ENCODE peak calls at places on chromosomes 11 and 22, in eight cellular contexts. B is lower lobe of right lung, V is hepatocyte, F is thoracic aorta, T is cardiac muscle cell, X is transverse colon, J is H1, H is PC-9. K is an unnamed sample.

GRCh38 chr11:57087966-57088365 is 93.8 kb upstream of the LRRC55 start:
- DNase-seq in B (no peak), H (no peak), T (no peak), F (no peak), X (no peak), J (no peak), V (no peak), K (no peak)

GRCh38 chr11:115134886-115135285 is 369.3 kb downstream of the CADM1 start:
- DNase-seq in H (no peak), J (no peak), F (no peak), X (no peak), B (no peak), T (no peak), V (no peak), K (no peak)

GRCh38 chr11:109554951-109555350 is 133.0 kb downstream of the C11orf87 start:
- DNase-seq in T (no peak), H (no peak), F (no peak), B (no peak), J (no peak), X (no peak), V (no peak), K (no peak)

GRCh38 chr22:43289976-43290663 is 53.1 kb downstream of the SCUBE1 start:
- DNase-seq in X (no peak), V (no peak), H (no peak), T (no peak), F (no peak), B (peak), J (no peak), K (no peak)

GRCh38 chr11:123853038-123853437 is 32.4 kb downstream of the TMEM225 start:
- DNase-seq in B (no peak), T (no peak), V (no peak), J (no peak), X (no peak), H (no peak), F (no peak), K (no peak)

GRCh38 chr11:110438017-110438416 is 8.3 kb downstream of the FDX1 start:
- DNase-seq in H (no peak), V (no peak), X (no peak), J (no peak), T (no peak), F (no peak), B (no peak), K (no peak)

GRCh38 chr22:37930270-37930951 is 23.0 kb downstream of the C22orf23 start:
- DNase-seq in F (no peak), B (no peak), J (no peak), X (no peak), H (no peak), T (no peak), V (no peak), K (no peak)

GRCh38 chr11:10623797-10624761 is 55.6 kb upstream of the LYVE1 start:
- DNase-seq in X (peak), H (no peak), T (peak), V (no peak), F (no peak), J (peak), B (peak), K (peak)

GRCh38 chr11:114319716-114320328 is 23.6 kb downstream of the NNMT start:
- DNase-seq in H (no peak), F (no peak), B (no peak), J (no peak), X (no peak), T (no peak), V (no peak), K (no peak)

GRCh38 chr22:34943830-34944229 is 122.1 kb upstream of the ISX start:
- DNase-seq in F (no peak), V (no peak), B (no peak), X (no peak), T (no peak), J (no peak), H (no peak), K (no peak)

GRCh38 chr22:24325105-24325757 is 54.6 kb downstream of the SPECC1L start:
- DNase-seq in X (no peak), H (peak), B (no peak), J (no peak), F (no peak), T (peak), V (peak), K (no peak)

GRCh38 chr11:119258983-119259382 is 52.8 kb downstream of the CBL start:
- DNase-seq in T (no peak), V (no peak), X (no peak), H (no peak), J (no peak), B (no peak), F (no peak), K (no peak)

GRCh38 chr11:77019976-77020591 is 14.1 kb upstream of the B3GNT6 start:
- DNase-seq in H (peak), F (no peak), V (peak), X (no peak), T (no peak), J (no peak), B (no peak), K (no peak)

GRCh38 chr11:130052556-130052955 is 17.1 kb upstream of the APLP2 start:
- DNase-seq in F (no peak), V (no peak), J (no peak), B (no peak), H (no peak), T (no peak), X (no peak), K (no peak)

GRCh38 chr11:64007629-64008282 is 21.5 kb downstream of the OTUB1 start:
- DNase-seq in T (peak), B (peak), H (no peak), V (peak), J (no peak), F (no peak), X (peak), K (no peak)

GRCh38 chr11:29957406-29957805 is 59.4 kb downstream of the KCNA4 start:
- DNase-seq in B (no peak), T (no peak), F (no peak), J (no peak), H (no peak), X (no peak), V (no peak), K (no peak)

GRCh38 chr22:43829904-43830851 is 18.1 kb upstream of the EFCAB6 start:
- DNase-seq in J (no peak), V (peak), T (no peak), H (no peak), F (no peak), X (no peak), B (peak), K (peak)

GRCh38 chr11:33957304-33957917 is 65.5 kb upstream of the LMO2 start:
- DNase-seq in B (no peak), J (no peak), H (no peak), V (no peak), X (no peak), T (no peak), F (no peak), K (no peak)

GRCh38 chr11:6481012-6481923 is at the start of the genes ARFIP2 and TIMM10B:
- DNase-seq in X (peak), V (peak), H (peak), F (peak), J (peak), B (peak), T (peak), K (peak)

GRCh38 chr22:36771376-36772063 is 4.4 kb downstream of the IFT27 start:
- DNase-seq in F (no peak), J (no peak), T (no peak), B (no peak), V (no peak), X (no peak), H (no peak), K (peak)

GRCh38 chr11:117771841-117772240 is 25.2 kb downstream of the DSCAML1 start:
- DNase-seq in H (no peak), V (no peak), T (no peak), B (no peak), X (no peak), F (no peak), J (no peak), K (no peak)

GRCh38 chr11:128448487-128448886 is 138.9 kb downstream of the ETS1 start:
- DNase-seq in V (peak), J (peak), T (no peak), B (no peak), H (peak), F (no peak), X (peak), K (no peak)

GRCh38 chr11:119907122-119907933 is 178.3 kb upstream of the NECTIN1 start:
- DNase-seq in H (peak), V (peak), X (peak), B (peak), F (no peak), T (no peak), J (no peak), K (no peak)

GRCh38 chr11:116379185-116379828 is 393.5 kb downstream of the BUD13 start:
- DNase-seq in J (no peak), T (peak), H (no peak), X (peak), V (peak), B (no peak), F (no peak), K (no peak)

GRCh38 chr11:23956586-23956985 is 540.3 kb upstream of the LUZP2 start:
- DNase-seq in J (no peak), T (no peak), H (no peak), B (no peak), F (no peak), V (no peak), X (no peak), K (no peak)

GRCh38 chr11:65432133-65432650 is 9.6 kb downstream of the NEAT1 start:
- DNase-seq in J (no peak), H (no peak), V (no peak), F (no peak), T (no peak), B (no peak), X (no peak), K (no peak)

GRCh38 chr11:16346975-16347374 is 9.4 kb downstream of the SOX6 start:
- DNase-seq in B (no peak), J (no peak), H (no peak), F (no peak), X (no peak), V (peak), T (no peak), K (no peak)

GRCh38 chr11:14499178-14499559 is 442 bp downstream of the COPB1 start:
- DNase-seq in H (no peak), T (peak), B (peak), J (no peak), F (no peak), X (peak), V (peak), K (no peak)

GRCh38 chr22:21948824-21949568 is 3.7 kb downstream of the PPM1F start:
- DNase-seq in F (no peak), V (no peak), J (no peak), T (no peak), X (no peak), H (no peak), B (no peak), K (no peak)
- H3K4me3 ChIP-seq in F (no peak), V (no peak), J (no peak), T (no peak), X (no peak), H (no peak), B (no peak), K (no peak)

DNA sequence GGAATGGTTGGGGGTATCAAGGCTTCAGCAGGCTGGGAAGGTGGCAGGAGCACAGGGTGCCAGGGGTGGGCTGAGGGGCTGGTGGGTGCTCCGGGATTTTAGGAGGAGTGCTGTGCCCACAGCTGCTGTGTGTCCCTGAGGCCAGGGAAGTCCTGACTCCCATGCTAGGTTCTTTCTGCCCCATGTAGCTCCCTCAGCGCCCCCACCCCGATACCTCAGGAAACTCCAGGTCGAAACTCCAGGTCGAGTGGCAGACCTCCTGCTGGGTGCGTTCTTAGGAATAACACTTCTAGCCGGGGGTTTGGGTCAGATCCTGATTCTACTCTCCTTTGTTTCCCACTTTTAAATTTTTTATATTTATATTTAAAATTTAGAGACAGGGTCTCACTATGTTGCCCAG is 8.3 kb downstream of the AP2A2 start:
- DNase-seq in T (no peak), F (no peak), V (no peak), H (no peak), J (no peak), X (no peak), B (no peak), K (no peak)
- H3K27ac ChIP-seq in T (no peak), F (peak), V (peak), H (no peak), J (no peak), X (peak), B (peak), K (peak)

GRCh38 chr11:1208361-1209261 is 14.3 kb upstream of the MUC5B start:
- DNase-seq in J (no peak), F (no peak), B (peak), T (no peak), V (no peak), H (no peak), X (peak), K (no peak)

GRCh38 chr11:1209371-1210057 is 13.4 kb upstream of the MUC5B start:
- DNase-seq in V (no peak), T (no peak), X (no peak), J (no peak), H (no peak), B (no peak), F (no peak), K (no peak)

GRCh38 chr11:1206391-1207271 is 16.2 kb upstream of the MUC5B start:
- DNase-seq in V (no peak), X (no peak), B (peak), J (no peak), T (no peak), H (no peak), F (no peak), K (no peak)

GRCh38 chr11:1205987-1206331 is 16.9 kb upstream of the MUC5B start:
- DNase-seq in F (no peak), V (no peak), T (no peak), H (no peak), J (no peak), X (no peak), B (no peak), K (no peak)

GRCh38 chr11:1207451-1208360 is 15.2 kb upstream of the MUC5B start:
- DNase-seq in T (no peak), J (no peak), B (peak), F (no peak), X (no peak), V (no peak), H (no peak), K (no peak)
- TF ChIP-seq CTCF in T (no peak), J (no peak), B (no peak), F (no peak), X (no peak), V (no peak), H (no peak), K (no peak)

GRCh38 chr11:32176223-32176811 is 85.4 kb downstream of the RCN1 start:
- DNase-seq in X (peak), B (peak), F (peak), V (peak), T (peak), H (peak), J (peak), K (peak)

GRCh38 chr11:32173435-32173834 is 82.6 kb downstream of the RCN1 start:
- DNase-seq in F (no peak), J (peak), T (peak), B (peak), V (peak), X (peak), H (no peak), K (peak)

GRCh38 chr11:32168924-32169323 is 78.0 kb downstream of the RCN1 start:
- DNase-seq in J (no peak), H (no peak), V (no peak), X (no peak), F (no peak), B (no peak), T (no peak), K (no peak)

GRCh38 chr11:32173977-32174376 is 83.1 kb downstream of the RCN1 start:
- DNase-seq in T (no peak), V (no peak), F (no peak), H (no peak), B (no peak), X (no peak), J (no peak), K (no peak)

GRCh38 chr11:32172771-32173170 is 81.9 kb downstream of the RCN1 start:
- DNase-seq in V (no peak), T (peak), J (no peak), H (no peak), B (no peak), F (no peak), X (no peak), K (peak)
- H3K4me3 ChIP-seq in V (no peak), T (no peak), J (no peak), H (no peak), B (peak), F (peak), X (peak), K (peak)

GRCh38 chr11:122690801-122691649 is 35.5 kb downstream of the UBASH3B start:
- DNase-seq in B (no peak), T (peak), J (no peak), X (no peak), F (no peak), H (peak), V (no peak), K (no peak)

GRCh38 chr11:122690292-122690691 is 34.8 kb downstream of the UBASH3B start:
- DNase-seq in X (no peak), V (no peak), B (no peak), J (no peak), T (no peak), H (peak), F (no peak), K (no peak)

GRCh38 chr11:122695076-122695620 is 39.6 kb downstream of the UBASH3B start:
- DNase-seq in T (no peak), V (no peak), X (no peak), F (no peak), H (no peak), B (no peak), J (no peak), K (no peak)

GRCh38 chr11:122691751-122692150 is 36.2 kb downstream of the UBASH3B start:
- DNase-seq in V (no peak), T (no peak), F (no peak), J (no peak), H (no peak), B (no peak), X (no peak), K (no peak)

DNA sequence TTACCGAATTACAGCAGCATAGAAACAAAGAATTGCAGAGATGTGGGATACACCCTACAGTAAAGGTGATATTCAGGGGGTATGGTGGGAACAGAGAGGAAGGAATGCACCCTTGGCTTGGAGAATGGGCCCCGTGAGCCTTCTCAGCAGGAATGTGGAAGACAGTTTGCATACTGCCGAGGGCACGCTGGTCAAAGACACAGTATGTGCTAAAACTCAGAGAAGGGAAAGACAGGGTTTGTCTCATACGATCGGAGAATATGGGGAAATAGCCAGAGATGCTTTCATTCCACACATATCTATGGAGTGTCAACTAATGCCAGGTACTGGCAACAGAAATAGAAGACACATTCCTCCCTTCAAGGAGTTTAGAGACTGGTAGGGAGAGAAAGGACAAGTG is 36.9 kb downstream of the UBASH3B start:
- DNase-seq in X (no peak), B (no peak), F (no peak), V (no peak), H (peak), J (no peak), T (no peak), K (no peak)
- H3K27ac ChIP-seq in X (peak), B (no peak), F (no peak), V (peak), H (no peak), J (no peak), T (no peak), K (no peak)

GRCh38 chr11:21986361-21986760 is 206.5 kb upstream of the ANO5 start:
- DNase-seq in X (no peak), J (no peak), V (no peak), H (no peak), T (no peak), F (no peak), B (no peak), K (no peak)

GRCh38 chr11:21988477-21988876 is 204.4 kb upstream of the ANO5 start:
- DNase-seq in V (peak), X (no peak), B (no peak), H (no peak), J (no peak), T (no peak), F (no peak), K (no peak)
- TF ChIP-seq CTCF in V (peak), X (no peak), B (no peak), H (no peak), J (no peak), T (no peak), F (no peak), K (no peak)

GRCh38 chr11:69011624-69012091 is 1.4 kb downstream of the MRGPRF start:
- DNase-seq in F (no peak), T (no peak), V (no peak), X (no peak), J (no peak), B (peak), H (no peak), K (no peak)
- H3K4me3 ChIP-seq in F (peak), T (no peak), V (no peak), X (peak), J (no peak), B (peak), H (no peak), K (peak)

GRCh38 chr22:40603088-40603605 is 33.4 kb downstream of the MRTFA start:
- DNase-seq in V (peak), X (no peak), J (no peak), H (peak), B (no peak), T (no peak), F (no peak), K (no peak)

GRCh38 chr22:40599731-40600130 is 36.8 kb downstream of the MRTFA start:
- DNase-seq in V (no peak), B (no peak), H (no peak), X (no peak), T (no peak), J (no peak), F (no peak), K (no peak)

GRCh38 chr22:40605676-40606250 is 30.8 kb downstream of the MRTFA start:
- DNase-seq in X (no peak), H (peak), V (no peak), F (no peak), T (no peak), B (no peak), J (no peak), K (no peak)

GRCh38 chr22:40606306-40606705 is 30.2 kb downstream of the MRTFA start:
- DNase-seq in V (no peak), B (no peak), H (no peak), T (no peak), F (no peak), X (no peak), J (no peak), K (no peak)

GRCh38 chr22:40602231-40602630 is 34.3 kb downstream of the MRTFA start:
- DNase-seq in T (no peak), J (no peak), V (no peak), B (no peak), H (no peak), F (no peak), X (no peak), K (no peak)
- H3K27ac ChIP-seq in T (no peak), J (no peak), V (no peak), B (no peak), H (no peak), F (no peak), X (no peak), K (no peak)

DNA sequence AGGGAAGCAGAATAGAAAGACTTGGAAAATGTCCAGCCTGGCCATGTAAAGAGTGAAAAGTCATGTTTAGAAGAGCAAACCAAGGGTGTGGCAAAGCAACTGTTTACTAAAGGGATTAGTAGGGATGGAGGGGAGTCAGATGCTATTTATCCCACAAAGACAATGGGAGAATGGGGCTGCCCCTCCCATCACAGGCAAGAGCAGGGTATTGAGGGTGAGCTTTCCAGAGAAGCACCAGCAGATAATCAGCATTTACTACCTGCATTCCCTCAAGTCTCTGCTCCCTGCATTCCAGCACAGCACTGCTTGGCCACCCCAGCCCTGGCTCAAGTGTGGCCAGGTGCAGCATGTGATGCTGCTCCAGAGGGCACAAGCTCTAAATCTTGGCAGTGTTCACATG is 18.5 kb upstream of the QSER1 start:
- DNase-seq in X (no peak), B (no peak), H (no peak), V (no peak), T (no peak), J (no peak), F (no peak), K (no peak)
- TF ChIP-seq CTCF in X (no peak), B (no peak), H (no peak), V (no peak), T (no peak), J (no peak), F (no peak), K (no peak)

K was measured in coronary artery.